ENCODE peak calls at places on chromosomes 6 and 20, in seven cellular contexts. C is Panc1; B is neuronal stem cell; L is naive thymus-derived CD4-positive, alpha-beta T cell; E is substantia nigra; J is Right ventricle myocardium superior; O is ELF-1. U is an unnamed sample.

GRCh38 chr6:152221806-152222628 is 414.5 kb downstream of the ESR1 start:
- DNase-seq in B (no peak), L (no peak), O (no peak), E (no peak), C (no peak), J (no peak), U (no peak)

GRCh38 chr6:33418690-33419291 is 884 bp upstream of the CUTA start:
- DNase-seq in B (no peak), O (peak; percentile 42), E (no peak), J (no peak), C (no peak), L (peak; percentile 70), U (no peak)

GRCh38 chr6:151325075-151326050 is 66.0 kb downstream of the ZBTB2 start:
- DNase-seq in O (no peak), C (no peak), B (peak; percentile 15), E (no peak), J (peak; percentile 74), L (peak; percentile 29), U (peak; percentile 51)

GRCh38 chr6:40695114-40695513 is 108.0 kb upstream of the LRFN2 start:
- DNase-seq in E (no peak), L (no peak), J (no peak), B (no peak), O (peak; percentile 28), C (no peak), U (peak; percentile 71)

GRCh38 chr20:63911171-63911570 is 16.2 kb downstream of the DNAJC5 start:
- DNase-seq in E (peak; percentile 30), J (no peak), L (no peak), O (no peak), B (no peak), C (no peak), U (peak; percentile 55)

GRCh38 chr20:23562721-23563342 is 5.5 kb downstream of the CST9L start:
- DNase-seq in E (no peak), B (no peak), O (no peak), J (no peak), L (no peak), C (no peak), U (no peak)

GRCh38 chr20:36208257-36208656 is 28.0 kb upstream of the AAR2 start:
- DNase-seq in O (no peak), J (no peak), L (no peak), C (no peak), B (no peak), E (no peak), U (no peak)

GRCh38 chr20:45409531-45410272 is 1.6 kb downstream of the DBNDD2 start:
- DNase-seq in J (no peak), L (no peak), C (no peak), O (no peak), B (no peak), E (no peak), U (no peak)

GRCh38 chr20:53597521-53598120 is 4.0 kb upstream of the ZNF217 start:
- DNase-seq in J (no peak), E (no peak), C (no peak), L (no peak), B (no peak), O (no peak), U (no peak)

GRCh38 chr6:26743157-26743821 is 83.7 kb upstream of the ZNF322 start:
- DNase-seq in J (no peak), L (no peak), C (peak; percentile 92), E (no peak), O (peak; percentile 87), B (peak; percentile 44), U (peak; percentile 45)

GRCh38 chr20:20368414-20369352 is 779 bp downstream of the INSM1 start:
- DNase-seq in L (peak; percentile 58), J (no peak), O (peak; percentile 24), E (no peak), C (no peak), B (no peak), U (peak; percentile 79)

GRCh38 chr6:169906004-169906740 is 154.8 kb downstream of the ERMARD start:
- DNase-seq in O (no peak), J (no peak), B (peak; percentile 21), E (no peak), L (no peak), C (no peak), U (no peak)

GRCh38 chr6:157825243-157825904 is 2.3 kb downstream of the SNX9 start:
- DNase-seq in E (no peak), L (no peak), J (no peak), C (peak; percentile 57), B (no peak), O (no peak), U (no peak)

GRCh38 chr6:75436869-75437268 is 56.7 kb downstream of the FILIP1 start:
- DNase-seq in C (no peak), L (no peak), E (no peak), J (peak; percentile 78), B (no peak), O (no peak), U (no peak)

GRCh38 chr6:121912905-121913304 is 477.5 kb downstream of the GJA1 start:
- DNase-seq in B (no peak), L (no peak), C (no peak), E (no peak), O (no peak), J (no peak), U (no peak)

GRCh38 chr6:33621396-33622388 is 570 bp downstream of the ITPR3 start:
- DNase-seq in J (peak; percentile 65), E (no peak), O (no peak), C (no peak), L (peak; percentile 64), B (no peak), U (peak; percentile 91)

GRCh38 chr20:64044484-64045247 is 4.8 kb downstream of the SOX18 start:
- DNase-seq in L (no peak), O (no peak), E (no peak), J (no peak), B (no peak), C (no peak), U (peak; percentile 61)

GRCh38 chr20:3786126-3786484 is 435 bp downstream of the CENPB start:
- DNase-seq in O (peak; percentile 40), B (no peak), E (no peak), C (no peak), L (no peak), J (peak; percentile 72), U (peak; percentile 78)

GRCh38 chr6:152246554-152247337 is 390.4 kb downstream of the SYNE1 start:
- DNase-seq in O (no peak), C (no peak), L (no peak), E (no peak), J (no peak), B (no peak), U (no peak)

GRCh38 chr6:161651949-161652348 is 378.1 kb upstream of the AGPAT4 start:
- DNase-seq in O (no peak), L (no peak), B (no peak), J (no peak), E (no peak), C (no peak), U (no peak)

GRCh38 chr6:116779569-116780164 is 14.1 kb upstream of the FAM162B start:
- DNase-seq in J (no peak), E (no peak), C (peak; percentile 10), B (peak; percentile 26), L (no peak), O (peak; percentile 2), U (peak; percentile 26)

GRCh38 chr20:6709865-6710595 is 57.5 kb upstream of the BMP2 start:
- DNase-seq in L (no peak), B (no peak), C (no peak), O (no peak), J (no peak), E (no peak), U (no peak)

GRCh38 chr6:170028629-170029345 is 262.1 kb downstream of the DLL1 start:
- DNase-seq in C (no peak), J (no peak), B (no peak), E (no peak), O (no peak), L (peak; percentile 8), U (no peak)

GRCh38 chr6:137094411-137095008 is 49.7 kb upstream of the IL20RA start:
- DNase-seq in J (peak; percentile 44), E (peak; percentile 16), B (peak; percentile 30), O (peak; percentile 78), L (peak; percentile 38), C (peak; percentile 46), U (peak; percentile 54)

GRCh38 chr20:54122189-54122588 is 51.6 kb downstream of the CYP24A1 start:
- DNase-seq in L (no peak), J (no peak), O (no peak), C (no peak), B (no peak), E (no peak), U (no peak)

GRCh38 chr6:150373260-150373701 is 4.5 kb downstream of the IYD start:
- DNase-seq in E (no peak), L (no peak), C (no peak), B (no peak), J (peak; percentile 49), O (no peak), U (no peak)

GRCh38 chr6:42692151-42692911 is 30.1 kb downstream of the PRPH2 start:
- DNase-seq in E (no peak), C (no peak), L (no peak), J (no peak), O (no peak), B (no peak), U (no peak)

GRCh38 chr6:169096326-169096882 is 157.2 kb downstream of the THBS2 start:
- DNase-seq in E (no peak), O (no peak), C (no peak), B (no peak), L (no peak), J (no peak), U (no peak)

GRCh38 chr6:128491643-128492206 is 28.7 kb downstream of the PTPRK start:
- DNase-seq in B (no peak), O (no peak), L (no peak), E (no peak), C (no peak), J (no peak), U (no peak)

GRCh38 chr6:169724554-169725269 is 412 bp upstream of the PHF10 start:
- DNase-seq in C (no peak), B (peak; percentile 73), L (peak; percentile 80), E (no peak), J (peak; percentile 58), O (peak; percentile 72), U (peak; percentile 94)

GRCh38 chr6:158688860-158689259 is 39.0 kb downstream of the SYTL3 start:
- DNase-seq in J (no peak), O (no peak), C (no peak), E (no peak), L (no peak), B (no peak), U (no peak)

GRCh38 chr6:160299559-160299958 is 40.9 kb upstream of the SLC22A2 start:
- DNase-seq in L (no peak), O (no peak), J (no peak), E (no peak), B (no peak), C (no peak), U (no peak)

GRCh38 chr6:4313044-4313686 is 177.8 kb upstream of the ECI2 start:
- DNase-seq in O (peak; percentile 40), B (no peak), E (no peak), C (peak; percentile 71), J (no peak), L (no peak), U (peak; percentile 41)

GRCh38 chr20:49887251-49887827 is 28.0 kb downstream of the SPATA2 start:
- DNase-seq in E (no peak), J (no peak), B (no peak), C (no peak), L (no peak), O (peak; percentile 65), U (no peak)

GRCh38 chr6:110415297-110415916 is at the start of gene DDO:
- DNase-seq in O (no peak), J (peak; percentile 89), E (peak; percentile 67), B (no peak), L (no peak), C (no peak), U (no peak)

GRCh38 chr6:134373282-134373922 is 55.5 kb upstream of the SGK1 start:
- DNase-seq in J (peak; percentile 63), C (no peak), B (no peak), E (no peak), O (no peak), L (no peak), U (no peak)

GRCh38 chr20:37243937-37244571 is 17.6 kb downstream of the GHRH start:
- DNase-seq in E (no peak), C (no peak), J (peak; percentile 70), O (no peak), B (no peak), L (no peak), U (no peak)